ENCODE peak calls at places on chromosomes 5 and 9, in six cellular contexts. Z is stomach; K is Panc1; Y is iPS DF 6.9; H is CD4-positive, CD25-positive, alpha-beta regulatory T cell; F is effector memory CD4-positive, alpha-beta T cell. A is an unnamed sample. For H3K9me3, the result is how much of the 10 kb centered on the place peaks cover.

GRCh38 chr5:31819926-31820516 is 181.1 kb downstream of the PDZD2 start:
- DNase-seq in K (no peak), H (no peak), Y (no peak), F (no peak), Z (no peak), A (no peak)

GRCh38 chr9:686381-686813 is 155.1 kb upstream of the DMRT1 start:
- DNase-seq in K (no peak), H (no peak), Z (no peak), Y (no peak), F (no peak), A (no peak)

GRCh38 chr9:130175355-130175754 is 3.2 kb downstream of the NCS1 start:
- DNase-seq in K (no peak), H (no peak), F (no peak), Y (no peak), Z (no peak), A (no peak)

GRCh38 chr5:38800044-38800443 is 45.8 kb upstream of the OSMR start:
- DNase-seq in Y (no peak), Z (no peak), F (no peak), H (no peak), K (no peak), A (no peak)

GRCh38 chr5:1029270-1029944 is 20.8 kb downstream of the NKD2 start:
- DNase-seq in Z (no peak), Y (no peak), F (no peak), H (no peak), K (no peak), A (peak)

GRCh38 chr9:114592356-114592755 is 4.8 kb downstream of the ATP6V1G1 start:
- DNase-seq in F (peak), H (peak), Y (no peak), K (no peak), Z (no peak), A (no peak)

GRCh38 chr5:168401880-168402279 is 84.4 kb upstream of the RARS1 start:
- DNase-seq in Z (peak), F (no peak), H (no peak), Y (no peak), K (no peak), A (no peak)

GRCh38 chr5:32465076-32465475 is 20.5 kb upstream of the ZFR start:
- DNase-seq in H (no peak), Z (no peak), Y (no peak), F (no peak), K (no peak), A (no peak)

GRCh38 chr5:2633992-2634391 is 117.5 kb downstream of the IRX2 start:
- DNase-seq in H (no peak), F (no peak), K (no peak), Z (no peak), Y (no peak), A (no peak)

GRCh38 chr5:58259685-58260152 is 200.2 kb downstream of the PLK2 start:
- DNase-seq in Y (peak), H (no peak), F (no peak), K (peak), Z (no peak), A (no peak)

GRCh38 chr9:113624721-113625120 is 161.2 kb downstream of the RGS3 start:
- DNase-seq in H (no peak), Z (no peak), K (no peak), Y (no peak), F (no peak), A (no peak)

GRCh38 chr9:34589656-34590375 is at the start of gene CNTFR:
- DNase-seq in K (no peak), F (no peak), Y (no peak), Z (no peak), H (no peak), A (no peak)

GRCh38 chr9:1978941-1979340 is 36.2 kb upstream of the SMARCA2 start:
- DNase-seq in K (no peak), Z (no peak), H (no peak), Y (no peak), F (no peak), A (no peak)

GRCh38 chr9:86660146-86660545 is 287.2 kb downstream of the GAS1 start:
- DNase-seq in K (no peak), H (peak), Y (no peak), F (no peak), Z (no peak), A (no peak)

GRCh38 chr9:4666042-4666699 is at the start of gene SPATA6L:
- DNase-seq in F (no peak), K (no peak), Y (no peak), H (peak), Z (peak), A (peak)

GRCh38 chr9:72554221-72554641 is 32.8 kb downstream of the TMC1 start:
- DNase-seq in F (no peak), K (no peak), Z (no peak), Y (no peak), H (no peak), A (no peak)

GRCh38 chr9:33131505-33132248 is 35.5 kb downstream of the B4GALT1 start:
- DNase-seq in Y (no peak), F (no peak), Z (no peak), K (no peak), H (no peak), A (peak)

GRCh38 chr9:131788851-131789250 is 49.0 kb upstream of the RAPGEF1 start:
- DNase-seq in F (no peak), Z (no peak), K (no peak), H (no peak), Y (no peak), A (no peak)

GRCh38 chr5:124512236-124512635 is 234.2 kb downstream of the ZNF608 start:
- DNase-seq in Y (no peak), Z (no peak), K (no peak), H (no peak), F (no peak), A (no peak)

GRCh38 chr5:133052317-133053175 is 733 bp downstream of the HSPA4 start:
- DNase-seq in K (no peak), H (peak), F (peak), Z (peak), Y (no peak), A (peak)

GRCh38 chr5:176530406-176530982 is 6.7 kb downstream of the RNF44 start:
- DNase-seq in F (no peak), H (peak), Z (no peak), Y (no peak), K (no peak), A (no peak)

GRCh38 chr9:73284386-73284785 is 132.7 kb downstream of the ANXA1 start:
- DNase-seq in H (no peak), Y (no peak), Z (no peak), K (no peak), F (no peak), A (no peak)

GRCh38 chr9:130847306-130848217 is 12.5 kb downstream of the ABL1 start:
- DNase-seq in Y (no peak), F (no peak), H (no peak), K (no peak), Z (peak), A (no peak)

GRCh38 chr5:160230686-160231527 is 1.6 kb downstream of the FABP6 start:
- DNase-seq in Y (no peak), K (no peak), H (no peak), Z (no peak), F (no peak), A (peak)

GRCh38 chr5:177085985-177086917 is at the start of gene FGFR4:
- DNase-seq in F (peak), H (peak), K (no peak), Y (peak), Z (peak), A (peak)

GRCh38 chr5:96219580-96220281 is 213.3 kb downstream of the PCSK1 start:
- DNase-seq in K (no peak), Z (no peak), H (no peak), F (no peak), Y (no peak), A (no peak)

GRCh38 chr5:109740329-109740728 is 50.6 kb downstream of the MAN2A1 start:
- DNase-seq in F (no peak), Z (peak), K (no peak), H (no peak), Y (no peak), A (no peak)

GRCh38 chr9:131668439-131669233 is 71.2 kb downstream of the RAPGEF1 start:
- DNase-seq in H (peak), Y (no peak), F (peak), K (no peak), Z (peak), A (peak)

GRCh38 chr5:15790446-15791005 is 290.5 kb downstream of the FBXL7 start:
- DNase-seq in H (no peak), Y (no peak), Z (no peak), F (no peak), K (no peak), A (no peak)

GRCh38 chr5:132497488-132497997 is 7.0 kb upstream of the IRF1 start:
- DNase-seq in Z (peak), H (no peak), K (no peak), Y (no peak), F (no peak), A (peak)

GRCh38 chr9:127586537-127586936 is 25.5 kb upstream of the STXBP1 start:
- DNase-seq in Z (peak), H (peak), K (no peak), Y (no peak), F (peak), A (peak)

GRCh38 chr5:95102080-95102479 is 182.8 kb downstream of the MCTP1 start:
- DNase-seq in H (no peak), F (no peak), Z (no peak), Y (no peak), K (no peak), A (peak)

GRCh38 chr9:129624947-129625346 is 1.0 kb upstream of the NTMT1 start:
- DNase-seq in H (peak), Y (no peak), K (no peak), F (no peak), Z (no peak), A (no peak)

GRCh38 chr5:115655994-115656393 is 30.2 kb upstream of the TMED7 start:
- DNase-seq in K (no peak), H (no peak), Y (no peak), F (no peak), Z (no peak), A (no peak)

DNA sequence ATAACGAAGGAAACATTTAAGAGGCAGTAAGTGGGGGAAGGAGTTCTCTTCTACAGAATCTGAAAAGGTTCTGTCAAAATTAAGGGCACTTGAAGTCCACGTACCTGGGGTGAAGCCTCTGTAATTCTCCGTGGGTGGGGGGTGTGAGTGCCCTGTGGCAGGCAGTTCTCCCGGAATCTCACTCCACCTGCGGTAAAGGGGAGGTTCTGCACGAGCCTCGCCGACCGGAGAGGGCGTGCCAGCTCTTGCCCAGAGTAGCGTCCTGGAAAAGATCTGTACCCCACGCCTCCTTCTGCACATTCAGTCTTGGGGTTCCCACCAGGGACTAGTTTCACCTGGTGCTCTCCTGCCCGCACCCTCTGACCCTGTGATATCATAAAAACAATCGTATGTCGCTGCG is 115.7 kb upstream of the FCN2 start:
- DNase-seq in Y (no peak), Z (no peak), H (no peak), F (no peak), K (no peak), A (no peak)
- H3K9me3 ChIP-seq in Y (under half), Z (under half), H (under half), F (under half), K (under half), A (under half)

GRCh38 chr9:121750259-121750714 is 98.9 kb downstream of the DAB2IP start:
- DNase-seq in Y (no peak), Z (peak), F (no peak), K (no peak), H (no peak), A (no peak)
- H3K27ac ChIP-seq in Y (no peak), Z (peak), F (no peak), K (peak), H (no peak), A (no peak)

GRCh38 chr9:81266674-81267073 is 422.7 kb downstream of the TLE1 start:
- DNase-seq in Z (no peak), F (no peak), Y (no peak), K (no peak), H (no peak), A (no peak)
- H3K9me3 ChIP-seq in Z (under half), F (under half), Y (under half), K (under half), H (under half), A (under half)

GRCh38 chr9:98430535-98430934 is 175.1 kb upstream of the TBC1D2 start:
- DNase-seq in F (no peak), H (no peak), Z (no peak), K (no peak), Y (no peak), A (no peak)
- H3K27ac ChIP-seq in F (no peak), H (no peak), Z (no peak), K (no peak), Y (no peak), A (no peak)

GRCh38 chr5:173736374-173736773 is 119.9 kb upstream of the BOD1 start:
- DNase-seq in Y (no peak), Z (no peak), H (no peak), F (no peak), K (no peak), A (no peak)
- H3K9me3 ChIP-seq in Y (under half), Z (under half), H (under half), F (under half), K (under half), A (under half)

GRCh38 chr9:104861406-104861805 is 66.5 kb downstream of the ABCA1 start:
- DNase-seq in F (no peak), H (no peak), Z (no peak), K (no peak), Y (no peak), A (no peak)

GRCh38 chr9:104863180-104863883 is 64.6 kb downstream of the ABCA1 start:
- DNase-seq in K (peak), Z (peak), H (peak), F (no peak), Y (peak), A (no peak)

GRCh38 chr9:104866186-104866585 is 61.8 kb downstream of the ABCA1 start:
- DNase-seq in F (no peak), Y (no peak), K (no peak), Z (no peak), H (no peak), A (no peak)

GRCh38 chr9:104868303-104868686 is 59.7 kb downstream of the ABCA1 start:
- DNase-seq in Y (no peak), H (no peak), F (no peak), Z (no peak), K (no peak), A (no peak)

GRCh38 chr9:104864675-104865104 is 63.3 kb downstream of the ABCA1 start:
- DNase-seq in Z (no peak), Y (no peak), H (no peak), F (no peak), K (no peak), A (no peak)
- H3K27ac ChIP-seq in Z (peak), Y (no peak), H (no peak), F (no peak), K (no peak), A (peak)

DNA sequence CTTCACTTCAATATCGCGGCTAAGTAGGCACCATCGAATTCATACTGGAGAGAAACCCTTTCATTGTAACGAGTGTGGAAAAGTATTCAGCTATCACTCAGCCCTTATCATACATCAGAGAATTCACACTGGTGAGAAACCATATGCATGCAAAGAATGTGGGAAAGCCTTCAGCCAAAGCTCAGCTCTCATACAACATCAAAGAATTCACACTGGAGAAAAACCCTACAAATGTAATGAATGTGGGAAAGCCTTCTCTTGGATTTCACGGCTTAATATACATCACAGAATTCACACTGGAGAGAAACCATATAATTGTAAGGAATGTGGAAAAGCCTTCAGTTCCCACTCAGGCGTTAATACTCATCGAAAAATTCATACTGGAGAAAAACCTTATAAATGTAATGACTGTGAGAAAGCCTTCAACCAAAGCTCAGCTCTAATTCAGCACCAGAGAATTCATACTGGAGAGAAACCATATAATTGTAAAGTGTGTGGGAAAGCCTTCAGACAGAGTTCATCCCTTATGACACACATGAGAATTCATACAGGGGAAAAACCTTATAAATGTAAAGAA is 9.5 kb downstream of the ZNF879 start:
- DNase-seq in H (no peak), Z (no peak), F (no peak), Y (no peak), K (no peak), A (no peak)
- H3K9me3 ChIP-seq in H (half or more), Z (half or more), F (half or more), Y (under half), K (half or more), A (under half)